ENCODE peak calls at places on chromosomes 16 and 17, in five cellular contexts. Z is heart left ventricle, Q is thoracic aorta, U is A549, H is adrenal gland. J is an unnamed sample.
A peak's percentile ranks its signal among the peaks of the same experiment; 100 is the strongest.

GRCh38 chr17:17018612-17019429 is 23.4 kb upstream of the MPRIP start:
- DNase-seq in U (no peak), Q (no peak), Z (no peak), H (peak; percentile 2), J (peak; percentile 91)

GRCh38 chr17:75457047-75457654 is 716 bp downstream of the TMEM94 start:
- DNase-seq in Z (peak; percentile 47), H (peak; percentile 51), Q (no peak), U (no peak), J (peak; percentile 52)

GRCh38 chr16:30484887-30485286 is 12.3 kb downstream of the ITGAL start:
- DNase-seq in Q (no peak), U (no peak), H (no peak), Z (no peak), J (no peak)

GRCh38 chr16:75647138-75647491 is 350 bp downstream of the KARS1 start:
- DNase-seq in Q (no peak), Z (no peak), H (no peak), U (no peak), J (no peak)

GRCh38 chr16:55297062-55297909 is 26.7 kb upstream of the IRX6 start:
- DNase-seq in U (no peak), Q (no peak), Z (no peak), H (no peak), J (no peak)

GRCh38 chr17:79864617-79865250 is 25.5 kb upstream of the CBX4 start:
- DNase-seq in H (no peak), Z (no peak), U (no peak), Q (no peak), J (peak; percentile 15)

GRCh38 chr17:8798176-8799000 is 777 bp downstream of the MFSD6L start:
- DNase-seq in Q (no peak), H (no peak), U (no peak), Z (no peak), J (no peak)

GRCh38 chr16:24700549-24701392 is 28.7 kb upstream of the TNRC6A start:
- DNase-seq in H (peak; percentile 92), Z (peak; percentile 81), U (peak; percentile 89), Q (peak; percentile 85), J (peak; percentile 46)

GRCh38 chr17:81591971-81592370 is 39.8 kb upstream of the FAAP100 start:
- DNase-seq in H (no peak), Q (no peak), Z (no peak), U (no peak), J (peak; percentile 20)

GRCh38 chr16:11475896-11476630 is 110.7 kb downstream of the LITAF start:
- DNase-seq in U (no peak), Q (no peak), Z (no peak), H (no peak), J (no peak)

GRCh38 chr16:14003119-14003570 is 68.0 kb upstream of the MRTFB start:
- DNase-seq in Q (peak; percentile 26), Z (peak; percentile 78), U (no peak), H (peak; percentile 80), J (peak; percentile 84)

GRCh38 chr16:4936181-4936990 is 562 bp downstream of the PPL start:
- DNase-seq in Q (no peak), H (no peak), U (no peak), Z (peak; percentile 48), J (peak; percentile 75)

GRCh38 chr16:54484700-54485099 is 198.1 kb upstream of the IRX3 start:
- DNase-seq in Q (no peak), U (no peak), Z (peak; percentile 39), H (no peak), J (no peak)

GRCh38 chr16:57976331-57976796 is 5.4 kb upstream of the CNGB1 start:
- DNase-seq in U (no peak), H (no peak), Q (no peak), Z (peak; percentile 33), J (peak; percentile 44)

GRCh38 chr16:15690296-15690695 is 40.3 kb downstream of the NDE1 start:
- DNase-seq in Q (peak; percentile 21), H (no peak), Z (no peak), U (no peak), J (no peak)

GRCh38 chr16:84754353-84754856 is 54.6 kb downstream of the USP10 start:
- DNase-seq in H (peak; percentile 69), Z (peak; percentile 46), U (peak; percentile 78), Q (peak; percentile 46), J (no peak)

GRCh38 chr17:64262422-64263260 is at the start of gene TEX2:
- DNase-seq in Z (peak; percentile 75), H (peak; percentile 70), Q (no peak), U (peak; percentile 59), J (peak; percentile 81)

GRCh38 chr17:12765544-12765943 is 23.8 kb upstream of the ARHGAP44 start:
- DNase-seq in Q (peak; percentile 64), H (peak; percentile 51), Z (peak; percentile 44), U (peak; percentile 55), J (no peak)

GRCh38 chr16:87178177-87178863 is 138.9 kb downstream of the C16orf95 start:
- DNase-seq in H (peak; percentile 26), Q (no peak), U (no peak), Z (no peak), J (no peak)

GRCh38 chr17:13953871-13954270 is 115.4 kb upstream of the COX10 start:
- DNase-seq in U (no peak), H (no peak), Q (no peak), Z (no peak), J (no peak)

GRCh38 chr16:83402160-83402794 is 405.5 kb upstream of the HSBP1 start:
- DNase-seq in Z (no peak), H (no peak), Q (no peak), U (no peak), J (no peak)

GRCh38 chr17:45156242-45156641 is 5.4 kb upstream of the HEXIM2 start:
- DNase-seq in Q (no peak), H (no peak), Z (no peak), U (no peak), J (no peak)

GRCh38 chr17:45160505-45161287 is 979 bp upstream of the HEXIM2 start:
- DNase-seq in H (peak; percentile 71), Q (no peak), Z (peak; percentile 86), U (peak; percentile 68), J (peak; percentile 81)

GRCh38 chr17:45164734-45165269 is 3.1 kb downstream of the HEXIM2 start:
- DNase-seq in Z (no peak), U (no peak), Q (no peak), H (no peak), J (no peak)

GRCh38 chr17:45161288-45162021 is at the start of gene HEXIM2:
- DNase-seq in Z (peak; percentile 99), U (peak; percentile 98), Q (peak; percentile 98), H (peak; percentile 99), J (peak; percentile 98)

DNA sequence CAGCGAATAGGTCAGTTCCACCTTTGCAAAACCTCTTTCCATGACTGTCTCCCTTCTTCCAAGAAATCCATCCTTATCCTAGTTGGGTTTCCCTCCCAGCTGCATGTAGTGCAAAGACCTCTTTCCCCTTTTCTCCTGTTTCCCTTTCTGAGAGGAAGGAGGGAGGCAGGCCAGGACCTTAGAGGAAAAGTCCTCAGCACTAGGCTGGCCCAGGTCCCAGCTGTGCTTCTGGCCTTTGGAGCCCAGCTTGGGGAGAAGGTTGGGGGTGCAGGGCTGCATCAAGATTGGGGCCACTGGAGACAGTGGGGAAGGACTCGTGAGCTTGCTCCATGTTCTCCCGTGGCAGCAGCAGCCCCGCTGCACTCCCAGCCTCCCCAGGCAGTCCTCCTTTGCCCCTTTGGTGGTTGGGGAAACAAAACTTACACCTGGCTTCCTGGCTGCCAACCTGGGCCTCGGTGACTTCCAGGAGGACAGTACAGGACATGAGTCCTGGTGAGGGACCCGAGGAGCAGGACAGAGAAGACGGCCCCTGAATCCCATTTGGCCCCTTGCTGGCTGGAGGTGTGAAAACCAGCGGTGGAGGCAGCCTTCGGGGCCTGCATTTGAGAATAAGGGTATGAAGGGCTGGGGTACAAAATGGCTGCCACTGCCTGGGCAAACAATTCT is 480 bp downstream of the HEXIM2 start:
- DNase-seq in U (no peak), Q (no peak), Z (no peak), H (no peak), J (peak; percentile 56)
- H3K4me1 ChIP-seq in U (peaks cover 39% of the 10 kb centered on the region), Q (peaks cover 43% of the 10 kb centered on the region), Z (peaks cover 43% of the 10 kb centered on the region), H (peaks cover 37% of the 10 kb centered on the region), J (peaks cover 47% of the 10 kb centered on the region)

GRCh38 chr17:61695779-61696337 is 104.8 kb upstream of the NACA2 start:
- DNase-seq in Q (no peak), U (no peak), H (no peak), Z (no peak), J (no peak)

GRCh38 chr17:61700252-61700651 is 109.2 kb upstream of the NACA2 start:
- DNase-seq in U (no peak), H (no peak), Z (no peak), Q (no peak), J (no peak)

GRCh38 chr17:61699032-61699431 is 108.0 kb upstream of the NACA2 start:
- DNase-seq in U (no peak), H (no peak), Z (no peak), Q (no peak), J (no peak)

GRCh38 chr17:61699694-61700093 is 108.7 kb upstream of the NACA2 start:
- DNase-seq in Z (no peak), U (no peak), H (no peak), Q (no peak), J (no peak)

DNA sequence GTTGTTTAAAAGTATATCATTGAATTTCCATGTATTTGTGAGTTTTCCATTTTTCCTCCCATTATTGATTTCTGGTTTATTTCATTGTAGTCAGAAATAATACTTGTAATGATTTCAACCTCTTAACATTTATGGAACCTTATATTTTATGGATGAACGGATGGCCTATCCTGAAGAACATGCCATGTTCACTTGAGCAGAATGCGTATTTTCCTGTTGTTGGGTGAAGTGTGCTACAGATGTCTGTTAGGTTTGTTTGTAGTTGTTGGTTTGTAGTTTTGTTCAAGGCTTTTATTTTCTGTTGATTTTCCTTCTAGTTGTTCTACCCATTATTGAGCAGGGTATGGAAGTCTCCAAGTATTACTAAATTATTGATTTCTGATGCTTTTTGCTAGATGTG is 107.2 kb upstream of the NACA2 start:
- DNase-seq in U (no peak), Q (no peak), Z (no peak), H (no peak), J (no peak)
- H3K4me1 ChIP-seq in U (no peaks in the 10 kb centered on the region), Q (no peaks in the 10 kb centered on the region), Z (no peaks in the 10 kb centered on the region), H (no peaks in the 10 kb centered on the region), J (no peaks in the 10 kb centered on the region)

GRCh38 chr17:39663688-39664580 is 1.2 kb upstream of the TCAP start:
- DNase-seq in U (peak; percentile 88), H (no peak), Z (peak; percentile 78), Q (no peak), J (no peak)
- H3K4me1 ChIP-seq in U (peaks cover 61% of the 10 kb centered on the region), H (peaks cover 19% of the 10 kb centered on the region), Z (peaks cover 72% of the 10 kb centered on the region), Q (peaks cover 65% of the 10 kb centered on the region), J (peaks cover 86% of the 10 kb centered on the region)

GRCh38 chr17:7560172-7561027 is 1.3 kb upstream of the SENP3 start:
- DNase-seq in H (peak; percentile 67), Q (no peak), U (peak; percentile 85), Z (peak; percentile 72), J (peak; percentile 80)
- H3K4me1 ChIP-seq in H (peaks cover 35% of the 10 kb centered on the region), Q (peaks cover 61% of the 10 kb centered on the region), U (peaks cover 45% of the 10 kb centered on the region), Z (peaks cover 60% of the 10 kb centered on the region), J (peaks cover 72% of the 10 kb centered on the region)

DNA sequence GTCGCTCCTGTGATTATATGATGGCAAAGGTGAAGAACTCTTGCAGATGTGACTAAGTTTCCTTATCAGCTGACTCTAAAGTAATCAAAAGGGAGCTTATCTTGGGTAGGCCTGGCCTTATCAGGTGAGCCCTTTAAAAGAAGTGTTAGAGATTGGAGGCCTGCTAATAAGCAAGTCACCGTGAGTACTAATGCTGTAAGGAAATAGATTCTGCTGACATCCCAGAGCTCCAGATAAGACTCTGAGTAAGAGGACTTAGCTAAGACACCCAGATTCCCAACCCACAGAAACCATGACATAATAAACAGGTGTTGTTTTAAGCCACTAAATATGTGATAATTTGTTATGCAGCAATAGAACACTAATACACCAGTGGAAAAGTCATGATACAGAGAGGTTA is 99.9 kb upstream of the FAM20A start:
- DNase-seq in H (no peak), Z (no peak), U (no peak), Q (no peak), J (no peak)
- H3K4me1 ChIP-seq in H (peaks cover 4% of the 10 kb centered on the region), Z (peaks cover 31% of the 10 kb centered on the region), U (peaks cover 7% of the 10 kb centered on the region), Q (no peaks in the 10 kb centered on the region), J (no peaks in the 10 kb centered on the region)

J was measured in lower lobe of right lung.